ENCODE peak calls at places on chromosomes 13 and 19, in eight cellular contexts. One of them, this sample, is unnamed.

GRCh38 chr19:43747557-43748204 is 7.1 kb downstream of the SMG9 start:
- DNase-seq in progenitor cell of endocrine pancreas: no peak
- DNase-seq in mucosa of gallbladder: no peak
- DNase-seq in SW 1271: no peak
- DNase-seq in NCI-H2029: no peak
- DNase-seq in ascending aorta: no peak
- DNase-seq in naive thymus-derived CD4-positive, alpha-beta T cell: no peak
- DNase-seq in HuH-7: no peak
- DNase-seq in this sample: no peak

GRCh38 chr13:34654203-34654602 is 287.9 kb upstream of the NBEA start:
- DNase-seq in HuH-7: no peak
- DNase-seq in SW 1271: no peak
- DNase-seq in mucosa of gallbladder: no peak
- DNase-seq in progenitor cell of endocrine pancreas: no peak
- DNase-seq in NCI-H2029: no peak
- DNase-seq in ascending aorta: no peak
- DNase-seq in naive thymus-derived CD4-positive, alpha-beta T cell: no peak
- DNase-seq in this sample: no peak

GRCh38 chr19:1259873-1260748 is 9.0 kb upstream of the CIRBP start:
- DNase-seq in ascending aorta: no peak
- DNase-seq in NCI-H2029: no peak
- DNase-seq in naive thymus-derived CD4-positive, alpha-beta T cell: peak
- DNase-seq in mucosa of gallbladder: no peak
- DNase-seq in progenitor cell of endocrine pancreas: no peak
- DNase-seq in HuH-7: no peak
- DNase-seq in SW 1271: peak
- DNase-seq in this sample: no peak

GRCh38 chr13:99982021-99982740 is 597 bp downstream of the ZIC2 start:
- DNase-seq in progenitor cell of endocrine pancreas: no peak
- DNase-seq in NCI-H2029: no peak
- DNase-seq in HuH-7: no peak
- DNase-seq in SW 1271: peak
- DNase-seq in naive thymus-derived CD4-positive, alpha-beta T cell: no peak
- DNase-seq in ascending aorta: no peak
- DNase-seq in mucosa of gallbladder: no peak
- DNase-seq in this sample: no peak

GRCh38 chr13:102816633-102817032 is 17.7 kb downstream of the BIVM start:
- DNase-seq in mucosa of gallbladder: no peak
- DNase-seq in ascending aorta: no peak
- DNase-seq in naive thymus-derived CD4-positive, alpha-beta T cell: no peak
- DNase-seq in NCI-H2029: no peak
- DNase-seq in progenitor cell of endocrine pancreas: no peak
- DNase-seq in SW 1271: no peak
- DNase-seq in HuH-7: no peak
- DNase-seq in this sample: no peak

GRCh38 chr13:94435604-94436226 is 43.8 kb downstream of the DCT start:
- DNase-seq in mucosa of gallbladder: no peak
- DNase-seq in progenitor cell of endocrine pancreas: no peak
- DNase-seq in HuH-7: peak
- DNase-seq in naive thymus-derived CD4-positive, alpha-beta T cell: no peak
- DNase-seq in NCI-H2029: no peak
- DNase-seq in ascending aorta: no peak
- DNase-seq in SW 1271: peak
- DNase-seq in this sample: peak

GRCh38 chr13:114157869-114158495 is 21.1 kb upstream of the CFAP97D2 start:
- DNase-seq in naive thymus-derived CD4-positive, alpha-beta T cell: no peak
- DNase-seq in SW 1271: no peak
- DNase-seq in HuH-7: no peak
- DNase-seq in mucosa of gallbladder: no peak
- DNase-seq in ascending aorta: no peak
- DNase-seq in progenitor cell of endocrine pancreas: no peak
- DNase-seq in NCI-H2029: no peak
- DNase-seq in this sample: no peak

GRCh38 chr13:30338331-30338851 is 31.0 kb upstream of the KATNAL1 start:
- DNase-seq in HuH-7: no peak
- DNase-seq in SW 1271: no peak
- DNase-seq in naive thymus-derived CD4-positive, alpha-beta T cell: no peak
- DNase-seq in ascending aorta: no peak
- DNase-seq in progenitor cell of endocrine pancreas: no peak
- DNase-seq in mucosa of gallbladder: peak
- DNase-seq in NCI-H2029: no peak
- DNase-seq in this sample: no peak

GRCh38 chr13:70994204-70994603 is 872.8 kb downstream of the DACH1 start:
- DNase-seq in SW 1271: no peak
- DNase-seq in HuH-7: no peak
- DNase-seq in mucosa of gallbladder: no peak
- DNase-seq in NCI-H2029: no peak
- DNase-seq in ascending aorta: no peak
- DNase-seq in progenitor cell of endocrine pancreas: no peak
- DNase-seq in naive thymus-derived CD4-positive, alpha-beta T cell: no peak
- DNase-seq in this sample: no peak

GRCh38 chr19:30447276-30447870 is 75.2 kb downstream of the ZNF536 start:
- DNase-seq in naive thymus-derived CD4-positive, alpha-beta T cell: no peak
- DNase-seq in NCI-H2029: no peak
- DNase-seq in HuH-7: no peak
- DNase-seq in progenitor cell of endocrine pancreas: no peak
- DNase-seq in mucosa of gallbladder: no peak
- DNase-seq in SW 1271: no peak
- DNase-seq in ascending aorta: no peak
- DNase-seq in this sample: no peak

GRCh38 chr19:17304386-17305047 is 1.2 kb upstream of the MRPL34 start:
- DNase-seq in HuH-7: no peak
- DNase-seq in SW 1271: no peak
- DNase-seq in mucosa of gallbladder: no peak
- DNase-seq in ascending aorta: no peak
- DNase-seq in NCI-H2029: no peak
- DNase-seq in naive thymus-derived CD4-positive, alpha-beta T cell: no peak
- DNase-seq in progenitor cell of endocrine pancreas: no peak
- DNase-seq in this sample: no peak

GRCh38 chr19:10332158-10332964 is 968 bp downstream of the RAVER1 start:
- DNase-seq in naive thymus-derived CD4-positive, alpha-beta T cell: no peak
- DNase-seq in SW 1271: no peak
- DNase-seq in HuH-7: no peak
- DNase-seq in mucosa of gallbladder: no peak
- DNase-seq in progenitor cell of endocrine pancreas: no peak
- DNase-seq in NCI-H2029: no peak
- DNase-seq in ascending aorta: no peak
- DNase-seq in this sample: no peak

GRCh38 chr13:47332149-47332548 is 435.3 kb upstream of the HTR2A start:
- DNase-seq in SW 1271: no peak
- DNase-seq in progenitor cell of endocrine pancreas: no peak
- DNase-seq in NCI-H2029: no peak
- DNase-seq in naive thymus-derived CD4-positive, alpha-beta T cell: no peak
- DNase-seq in HuH-7: no peak
- DNase-seq in ascending aorta: no peak
- DNase-seq in mucosa of gallbladder: no peak
- DNase-seq in this sample: no peak

GRCh38 chr19:45164577-45165335 is 4.0 kb upstream of the NKPD1 start:
- DNase-seq in HuH-7: no peak
- DNase-seq in naive thymus-derived CD4-positive, alpha-beta T cell: peak
- DNase-seq in ascending aorta: no peak
- DNase-seq in NCI-H2029: no peak
- DNase-seq in SW 1271: no peak
- DNase-seq in progenitor cell of endocrine pancreas: no peak
- DNase-seq in mucosa of gallbladder: peak
- DNase-seq in this sample: peak

GRCh38 chr13:29925457-29925856 is 75.0 kb upstream of the UBL3 start:
- DNase-seq in NCI-H2029: peak
- DNase-seq in ascending aorta: peak
- DNase-seq in mucosa of gallbladder: peak
- DNase-seq in naive thymus-derived CD4-positive, alpha-beta T cell: no peak
- DNase-seq in HuH-7: peak
- DNase-seq in progenitor cell of endocrine pancreas: no peak
- DNase-seq in SW 1271: no peak
- DNase-seq in this sample: peak

GRCh38 chr13:99281811-99282263 is 23.7 kb upstream of the GPR18 start:
- DNase-seq in HuH-7: no peak
- DNase-seq in progenitor cell of endocrine pancreas: no peak
- DNase-seq in mucosa of gallbladder: peak
- DNase-seq in ascending aorta: peak
- DNase-seq in SW 1271: no peak
- DNase-seq in naive thymus-derived CD4-positive, alpha-beta T cell: no peak
- DNase-seq in NCI-H2029: no peak
- DNase-seq in this sample: no peak

GRCh38 chr13:100671389-100672182 is 3.0 kb downstream of the TMTC4 start:
- DNase-seq in NCI-H2029: no peak
- DNase-seq in progenitor cell of endocrine pancreas: no peak
- DNase-seq in naive thymus-derived CD4-positive, alpha-beta T cell: no peak
- DNase-seq in ascending aorta: no peak
- DNase-seq in HuH-7: no peak
- DNase-seq in SW 1271: no peak
- DNase-seq in mucosa of gallbladder: no peak
- DNase-seq in this sample: no peak

GRCh38 chr19:1218751-1219567 is 13.4 kb downstream of the STK11 start:
- DNase-seq in SW 1271: no peak
- DNase-seq in NCI-H2029: no peak
- DNase-seq in naive thymus-derived CD4-positive, alpha-beta T cell: no peak
- DNase-seq in HuH-7: no peak
- DNase-seq in mucosa of gallbladder: no peak
- DNase-seq in progenitor cell of endocrine pancreas: no peak
- DNase-seq in ascending aorta: no peak
- DNase-seq in this sample: no peak

GRCh38 chr13:36533806-36534205 is 101.5 kb downstream of the CCNA1 start:
- DNase-seq in ascending aorta: no peak
- DNase-seq in progenitor cell of endocrine pancreas: no peak
- DNase-seq in HuH-7: no peak
- DNase-seq in SW 1271: no peak
- DNase-seq in naive thymus-derived CD4-positive, alpha-beta T cell: no peak
- DNase-seq in NCI-H2029: no peak
- DNase-seq in mucosa of gallbladder: no peak
- DNase-seq in this sample: peak

GRCh38 chr13:29507356-29507755 is 88.1 kb downstream of the SLC7A1 start:
- DNase-seq in NCI-H2029: peak
- DNase-seq in ascending aorta: no peak
- DNase-seq in naive thymus-derived CD4-positive, alpha-beta T cell: no peak
- DNase-seq in mucosa of gallbladder: no peak
- DNase-seq in SW 1271: no peak
- DNase-seq in progenitor cell of endocrine pancreas: no peak
- DNase-seq in HuH-7: no peak
- DNase-seq in this sample: peak

GRCh38 chr13:43574601-43575000 is 212.2 kb downstream of the ENOX1 start:
- DNase-seq in HuH-7: no peak
- DNase-seq in progenitor cell of endocrine pancreas: no peak
- DNase-seq in mucosa of gallbladder: no peak
- DNase-seq in ascending aorta: no peak
- DNase-seq in SW 1271: no peak
- DNase-seq in naive thymus-derived CD4-positive, alpha-beta T cell: no peak
- DNase-seq in NCI-H2029: no peak
- DNase-seq in this sample: no peak

GRCh38 chr19:40525234-40526051 is 51.2 kb upstream of the SHKBP1 start:
- DNase-seq in naive thymus-derived CD4-positive, alpha-beta T cell: no peak
- DNase-seq in mucosa of gallbladder: no peak
- DNase-seq in HuH-7: no peak
- DNase-seq in ascending aorta: no peak
- DNase-seq in SW 1271: no peak
- DNase-seq in progenitor cell of endocrine pancreas: no peak
- DNase-seq in NCI-H2029: no peak
- DNase-seq in this sample: no peak

GRCh38 chr13:32897296-32897695 is 118.9 kb upstream of the KL start:
- DNase-seq in HuH-7: no peak
- DNase-seq in naive thymus-derived CD4-positive, alpha-beta T cell: no peak
- DNase-seq in SW 1271: no peak
- DNase-seq in mucosa of gallbladder: no peak
- DNase-seq in ascending aorta: no peak
- DNase-seq in progenitor cell of endocrine pancreas: no peak
- DNase-seq in NCI-H2029: no peak
- DNase-seq in this sample: no peak

GRCh38 chr19:17943284-17944221 is 10.7 kb downstream of the CCDC124 start:
- DNase-seq in ascending aorta: no peak
- DNase-seq in progenitor cell of endocrine pancreas: no peak
- DNase-seq in mucosa of gallbladder: no peak
- DNase-seq in naive thymus-derived CD4-positive, alpha-beta T cell: no peak
- DNase-seq in HuH-7: no peak
- DNase-seq in NCI-H2029: no peak
- DNase-seq in SW 1271: no peak
- DNase-seq in this sample: no peak

GRCh38 chr13:67619987-67620386 is 389.9 kb upstream of the PCDH9 start:
- DNase-seq in HuH-7: no peak
- DNase-seq in NCI-H2029: no peak
- DNase-seq in naive thymus-derived CD4-positive, alpha-beta T cell: no peak
- DNase-seq in ascending aorta: no peak
- DNase-seq in SW 1271: no peak
- DNase-seq in mucosa of gallbladder: no peak
- DNase-seq in progenitor cell of endocrine pancreas: no peak
- DNase-seq in this sample: no peak

GRCh38 chr13:27839809-27840467 is 47.7 kb downstream of the GSX1 start:
- DNase-seq in SW 1271: no peak
- DNase-seq in mucosa of gallbladder: no peak
- DNase-seq in HuH-7: no peak
- DNase-seq in NCI-H2029: no peak
- DNase-seq in ascending aorta: no peak
- DNase-seq in naive thymus-derived CD4-positive, alpha-beta T cell: no peak
- DNase-seq in progenitor cell of endocrine pancreas: no peak
- DNase-seq in this sample: no peak

GRCh38 chr19:1856345-1856697 is 7.1 kb downstream of the KLF16 start:
- DNase-seq in HuH-7: no peak
- DNase-seq in NCI-H2029: no peak
- DNase-seq in progenitor cell of endocrine pancreas: no peak
- DNase-seq in naive thymus-derived CD4-positive, alpha-beta T cell: no peak
- DNase-seq in ascending aorta: no peak
- DNase-seq in SW 1271: no peak
- DNase-seq in mucosa of gallbladder: no peak
- DNase-seq in this sample: no peak

GRCh38 chr19:2042485-2043268 is 8.4 kb downstream of the MKNK2 start:
- DNase-seq in mucosa of gallbladder: peak
- DNase-seq in NCI-H2029: no peak
- DNase-seq in ascending aorta: no peak
- DNase-seq in HuH-7: no peak
- DNase-seq in naive thymus-derived CD4-positive, alpha-beta T cell: no peak
- DNase-seq in SW 1271: no peak
- DNase-seq in progenitor cell of endocrine pancreas: no peak
- DNase-seq in this sample: no peak

GRCh38 chr13:73547239-73547638 is 488.4 kb downstream of the KLF5 start:
- DNase-seq in HuH-7: no peak
- DNase-seq in SW 1271: no peak
- DNase-seq in progenitor cell of endocrine pancreas: no peak
- DNase-seq in ascending aorta: no peak
- DNase-seq in naive thymus-derived CD4-positive, alpha-beta T cell: no peak
- DNase-seq in mucosa of gallbladder: no peak
- DNase-seq in NCI-H2029: no peak
- DNase-seq in this sample: no peak